ENCODE peak calls at places on chromosomes 1 and 21, in five cellular contexts. Z is H9; L is activated CD4-positive, alpha-beta memory T cell treated with anti-CD3 and anti-CD28 coated beads, Interleukin-2, amount 10 ng/mL, durations not matched to agents 7 days and 5 days; R is activated T-cell treated with anti-CD3 and anti-CD28 coated beads for 1 hour; T is choroid plexus epithelial cell. X is an unnamed sample.

GRCh38 chr1:72837781-72838180 is 555.4 kb upstream of the NEGR1 start:
- DNase-seq in Z (peak), L (no peak), R (no peak), T (no peak), X (no peak)

GRCh38 chr21:28277324-28277723 is 715.4 kb downstream of the LTN1 start:
- DNase-seq in Z (no peak), L (no peak), R (no peak), T (no peak), X (no peak)

GRCh38 chr1:212667223-212668139 is 32.2 kb downstream of the BATF3 start:
- DNase-seq in Z (peak), L (no peak), R (no peak), T (peak), X (no peak)

GRCh38 chr1:60299581-60299980 is 226.0 kb upstream of the C1orf87 start:
- DNase-seq in Z (no peak), L (no peak), R (no peak), T (no peak), X (no peak)

GRCh38 chr1:94205639-94206038 is 31.7 kb downstream of the ARHGAP29 start:
- DNase-seq in Z (no peak), L (no peak), R (no peak), T (no peak), X (no peak)

GRCh38 chr1:8814870-8815269 is 2.6 kb downstream of the RERE start:
- DNase-seq in Z (no peak), L (no peak), R (no peak), T (no peak), X (no peak)

GRCh38 chr1:22284906-22285544 is 142.1 kb upstream of the WNT4 start:
- DNase-seq in Z (no peak), L (no peak), R (no peak), T (no peak), X (no peak)

GRCh38 chr1:31531177-31532000 is 44.9 kb upstream of the TINAGL1 start:
- DNase-seq in Z (no peak), L (no peak), R (no peak), T (peak), X (no peak)

GRCh38 chr1:36183309-36183856 is 27.4 kb downstream of the MAP7D1 start:
- DNase-seq in Z (no peak), L (no peak), R (no peak), T (peak), X (no peak)

GRCh38 chr1:16903054-16903453 is 7.3 kb downstream of the RNU1-2 start:
- DNase-seq in Z (peak), L (no peak), R (no peak), T (peak), X (no peak)

GRCh38 chr1:211492511-211493132 is 660 bp upstream of the RD3 start:
- DNase-seq in Z (no peak), L (no peak), R (no peak), T (no peak), X (no peak)

GRCh38 chr1:100718581-100718980 is 961 bp upstream of the VCAM1 start:
- DNase-seq in Z (no peak), L (no peak), R (no peak), T (no peak), X (no peak)

GRCh38 chr1:211703812-211704566 is 28.6 kb upstream of the NEK2 start:
- DNase-seq in Z (no peak), L (no peak), R (no peak), T (no peak), X (no peak)

GRCh38 chr1:101733340-101733739 is 263.4 kb downstream of the OLFM3 start:
- DNase-seq in Z (no peak), L (no peak), R (no peak), T (no peak), X (no peak)

GRCh38 chr21:44548922-44549321 is 2.4 kb downstream of the KRTAP10-2 start:
- DNase-seq in Z (peak), L (no peak), R (no peak), T (no peak), X (no peak)

GRCh38 chr1:48442864-48443619 is 29.0 kb downstream of the SPATA6 start:
- DNase-seq in Z (no peak), L (no peak), R (no peak), T (no peak), X (no peak)

GRCh38 chr1:231885209-231885854 is 258.7 kb downstream of the DISC1 start:
- DNase-seq in Z (no peak), L (no peak), R (no peak), T (peak), X (no peak)

GRCh38 chr1:113166473-113166872 is 93.5 kb downstream of the LRIG2 start:
- DNase-seq in Z (no peak), L (no peak), R (no peak), T (no peak), X (no peak)